ENCODE peak calls at places on chromosomes 7 and 10, in four cellular contexts. One of them, this sample, is unnamed.

GRCh38 chr10:69807696-69808095 is 6.0 kb downstream of the COL13A1 start:
- DNase-seq in RWPE1: peak
- DNase-seq in GM12865: no peak
- DNase-seq in activated T-helper 1 cell treated with anti-CD3 and anti-CD28 coated beads, Interleukin-12 subunit alpha, Interleukin-12 subunit beta, Interleukin-2, Interleukin-4 antibody, amounts not matched to agents 30 ng/mL and 10 ng/mL and 1 ng/mL, durations not matched to agents 14 hours and 24 hours and 36 hours: no peak
- DNase-seq in this sample: no peak

GRCh38 chr7:96388166-96388565 is 66.3 kb upstream of the SLC25A13 start:
- DNase-seq in RWPE1: peak
- DNase-seq in GM12865: no peak
- DNase-seq in activated T-helper 1 cell treated with anti-CD3 and anti-CD28 coated beads, Interleukin-12 subunit alpha, Interleukin-12 subunit beta, Interleukin-2, Interleukin-4 antibody, amounts not matched to agents 30 ng/mL and 10 ng/mL and 1 ng/mL, durations not matched to agents 14 hours and 24 hours and 36 hours: no peak
- DNase-seq in this sample: no peak

GRCh38 chr7:74627699-74628411 is 29.7 kb upstream of the GTF2I start:
- DNase-seq in RWPE1: no peak
- DNase-seq in GM12865: peak
- DNase-seq in activated T-helper 1 cell treated with anti-CD3 and anti-CD28 coated beads, Interleukin-12 subunit alpha, Interleukin-12 subunit beta, Interleukin-2, Interleukin-4 antibody, amounts not matched to agents 30 ng/mL and 10 ng/mL and 1 ng/mL, durations not matched to agents 14 hours and 24 hours and 36 hours: no peak
- DNase-seq in this sample: no peak

GRCh38 chr7:2525931-2526630 is 6.5 kb downstream of the LFNG start:
- DNase-seq in RWPE1: no peak
- DNase-seq in GM12865: no peak
- DNase-seq in activated T-helper 1 cell treated with anti-CD3 and anti-CD28 coated beads, Interleukin-12 subunit alpha, Interleukin-12 subunit beta, Interleukin-2, Interleukin-4 antibody, amounts not matched to agents 30 ng/mL and 10 ng/mL and 1 ng/mL, durations not matched to agents 14 hours and 24 hours and 36 hours: no peak
- DNase-seq in this sample: no peak

GRCh38 chr10:47453435-47454293 is 30.3 kb downstream of the ANXA8 start:
- DNase-seq in RWPE1: no peak
- DNase-seq in GM12865: no peak
- DNase-seq in activated T-helper 1 cell treated with anti-CD3 and anti-CD28 coated beads, Interleukin-12 subunit alpha, Interleukin-12 subunit beta, Interleukin-2, Interleukin-4 antibody, amounts not matched to agents 30 ng/mL and 10 ng/mL and 1 ng/mL, durations not matched to agents 14 hours and 24 hours and 36 hours: no peak
- DNase-seq in this sample: no peak

GRCh38 chr7:43071604-43072003 is 40.8 kb upstream of the HECW1 start:
- DNase-seq in RWPE1: no peak
- DNase-seq in GM12865: peak
- DNase-seq in activated T-helper 1 cell treated with anti-CD3 and anti-CD28 coated beads, Interleukin-12 subunit alpha, Interleukin-12 subunit beta, Interleukin-2, Interleukin-4 antibody, amounts not matched to agents 30 ng/mL and 10 ng/mL and 1 ng/mL, durations not matched to agents 14 hours and 24 hours and 36 hours: no peak
- DNase-seq in this sample: no peak

GRCh38 chr10:103295391-103296044 is 18.6 kb downstream of the INA start:
- DNase-seq in RWPE1: no peak
- DNase-seq in GM12865: no peak
- DNase-seq in activated T-helper 1 cell treated with anti-CD3 and anti-CD28 coated beads, Interleukin-12 subunit alpha, Interleukin-12 subunit beta, Interleukin-2, Interleukin-4 antibody, amounts not matched to agents 30 ng/mL and 10 ng/mL and 1 ng/mL, durations not matched to agents 14 hours and 24 hours and 36 hours: no peak
- DNase-seq in this sample: no peak

GRCh38 chr7:149071641-149072437 is 18.7 kb downstream of the ZNF786 start:
- DNase-seq in RWPE1: no peak
- DNase-seq in GM12865: peak
- DNase-seq in activated T-helper 1 cell treated with anti-CD3 and anti-CD28 coated beads, Interleukin-12 subunit alpha, Interleukin-12 subunit beta, Interleukin-2, Interleukin-4 antibody, amounts not matched to agents 30 ng/mL and 10 ng/mL and 1 ng/mL, durations not matched to agents 14 hours and 24 hours and 36 hours: peak
- DNase-seq in this sample: no peak

GRCh38 chr7:18036783-18037182 is 9.1 kb upstream of the PRPS1L1 start:
- DNase-seq in RWPE1: no peak
- DNase-seq in GM12865: no peak
- DNase-seq in activated T-helper 1 cell treated with anti-CD3 and anti-CD28 coated beads, Interleukin-12 subunit alpha, Interleukin-12 subunit beta, Interleukin-2, Interleukin-4 antibody, amounts not matched to agents 30 ng/mL and 10 ng/mL and 1 ng/mL, durations not matched to agents 14 hours and 24 hours and 36 hours: no peak
- DNase-seq in this sample: no peak

GRCh38 chr10:71259815-71260501 is 47.6 kb downstream of the UNC5B start:
- DNase-seq in RWPE1: peak
- DNase-seq in GM12865: no peak
- DNase-seq in activated T-helper 1 cell treated with anti-CD3 and anti-CD28 coated beads, Interleukin-12 subunit alpha, Interleukin-12 subunit beta, Interleukin-2, Interleukin-4 antibody, amounts not matched to agents 30 ng/mL and 10 ng/mL and 1 ng/mL, durations not matched to agents 14 hours and 24 hours and 36 hours: no peak
- DNase-seq in this sample: no peak

GRCh38 chr10:100962346-100963080 is 6.8 kb upstream of the SEMA4G start:
- DNase-seq in RWPE1: no peak
- DNase-seq in GM12865: no peak
- DNase-seq in activated T-helper 1 cell treated with anti-CD3 and anti-CD28 coated beads, Interleukin-12 subunit alpha, Interleukin-12 subunit beta, Interleukin-2, Interleukin-4 antibody, amounts not matched to agents 30 ng/mL and 10 ng/mL and 1 ng/mL, durations not matched to agents 14 hours and 24 hours and 36 hours: no peak
- DNase-seq in this sample: no peak

GRCh38 chr10:113284635-113285034 is 268.2 kb upstream of the HABP2 start:
- DNase-seq in RWPE1: no peak
- DNase-seq in GM12865: no peak
- DNase-seq in activated T-helper 1 cell treated with anti-CD3 and anti-CD28 coated beads, Interleukin-12 subunit alpha, Interleukin-12 subunit beta, Interleukin-2, Interleukin-4 antibody, amounts not matched to agents 30 ng/mL and 10 ng/mL and 1 ng/mL, durations not matched to agents 14 hours and 24 hours and 36 hours: no peak
- DNase-seq in this sample: no peak

GRCh38 chr7:64557601-64558322 is 5.1 kb downstream of the ZNF680 start:
- DNase-seq in RWPE1: no peak
- DNase-seq in GM12865: no peak
- DNase-seq in activated T-helper 1 cell treated with anti-CD3 and anti-CD28 coated beads, Interleukin-12 subunit alpha, Interleukin-12 subunit beta, Interleukin-2, Interleukin-4 antibody, amounts not matched to agents 30 ng/mL and 10 ng/mL and 1 ng/mL, durations not matched to agents 14 hours and 24 hours and 36 hours: no peak
- DNase-seq in this sample: no peak

GRCh38 chr7:41998041-41998440 is 239.0 kb downstream of the GLI3 start:
- DNase-seq in RWPE1: no peak
- DNase-seq in GM12865: no peak
- DNase-seq in activated T-helper 1 cell treated with anti-CD3 and anti-CD28 coated beads, Interleukin-12 subunit alpha, Interleukin-12 subunit beta, Interleukin-2, Interleukin-4 antibody, amounts not matched to agents 30 ng/mL and 10 ng/mL and 1 ng/mL, durations not matched to agents 14 hours and 24 hours and 36 hours: no peak
- DNase-seq in this sample: no peak

GRCh38 chr7:90594791-90595317 is 1.3 kb upstream of the CDK14 start:
- DNase-seq in RWPE1: peak
- DNase-seq in GM12865: no peak
- DNase-seq in activated T-helper 1 cell treated with anti-CD3 and anti-CD28 coated beads, Interleukin-12 subunit alpha, Interleukin-12 subunit beta, Interleukin-2, Interleukin-4 antibody, amounts not matched to agents 30 ng/mL and 10 ng/mL and 1 ng/mL, durations not matched to agents 14 hours and 24 hours and 36 hours: no peak
- DNase-seq in this sample: peak

GRCh38 chr10:98391578-98391991 is 23.4 kb downstream of the PYROXD2 start:
- DNase-seq in RWPE1: no peak
- DNase-seq in GM12865: peak
- DNase-seq in activated T-helper 1 cell treated with anti-CD3 and anti-CD28 coated beads, Interleukin-12 subunit alpha, Interleukin-12 subunit beta, Interleukin-2, Interleukin-4 antibody, amounts not matched to agents 30 ng/mL and 10 ng/mL and 1 ng/mL, durations not matched to agents 14 hours and 24 hours and 36 hours: no peak
- DNase-seq in this sample: no peak

GRCh38 chr7:67913604-67914003 is 917.0 kb downstream of the TYW1 start:
- DNase-seq in RWPE1: no peak
- DNase-seq in GM12865: no peak
- DNase-seq in activated T-helper 1 cell treated with anti-CD3 and anti-CD28 coated beads, Interleukin-12 subunit alpha, Interleukin-12 subunit beta, Interleukin-2, Interleukin-4 antibody, amounts not matched to agents 30 ng/mL and 10 ng/mL and 1 ng/mL, durations not matched to agents 14 hours and 24 hours and 36 hours: no peak
- DNase-seq in this sample: peak

GRCh38 chr7:123126691-123127090 is 73.1 kb downstream of the SLC13A1 start:
- DNase-seq in RWPE1: no peak
- DNase-seq in GM12865: no peak
- DNase-seq in activated T-helper 1 cell treated with anti-CD3 and anti-CD28 coated beads, Interleukin-12 subunit alpha, Interleukin-12 subunit beta, Interleukin-2, Interleukin-4 antibody, amounts not matched to agents 30 ng/mL and 10 ng/mL and 1 ng/mL, durations not matched to agents 14 hours and 24 hours and 36 hours: no peak
- DNase-seq in this sample: no peak

GRCh38 chr10:118948784-118949183 is 80.7 kb upstream of the NANOS1 start:
- DNase-seq in RWPE1: no peak
- DNase-seq in GM12865: no peak
- DNase-seq in activated T-helper 1 cell treated with anti-CD3 and anti-CD28 coated beads, Interleukin-12 subunit alpha, Interleukin-12 subunit beta, Interleukin-2, Interleukin-4 antibody, amounts not matched to agents 30 ng/mL and 10 ng/mL and 1 ng/mL, durations not matched to agents 14 hours and 24 hours and 36 hours: no peak
- DNase-seq in this sample: no peak

GRCh38 chr7:157271315-157271990 is 65.4 kb upstream of the DNAJB6 start:
- DNase-seq in RWPE1: no peak
- DNase-seq in GM12865: no peak
- DNase-seq in activated T-helper 1 cell treated with anti-CD3 and anti-CD28 coated beads, Interleukin-12 subunit alpha, Interleukin-12 subunit beta, Interleukin-2, Interleukin-4 antibody, amounts not matched to agents 30 ng/mL and 10 ng/mL and 1 ng/mL, durations not matched to agents 14 hours and 24 hours and 36 hours: no peak
- DNase-seq in this sample: no peak

GRCh38 chr10:11353229-11353896 is 258.1 kb downstream of the USP6NL start:
- DNase-seq in RWPE1: no peak
- DNase-seq in GM12865: no peak
- DNase-seq in activated T-helper 1 cell treated with anti-CD3 and anti-CD28 coated beads, Interleukin-12 subunit alpha, Interleukin-12 subunit beta, Interleukin-2, Interleukin-4 antibody, amounts not matched to agents 30 ng/mL and 10 ng/mL and 1 ng/mL, durations not matched to agents 14 hours and 24 hours and 36 hours: no peak
- DNase-seq in this sample: no peak

GRCh38 chr10:77160679-77161078 is 476.9 kb downstream of the KCNMA1 start:
- DNase-seq in RWPE1: peak
- DNase-seq in GM12865: no peak
- DNase-seq in activated T-helper 1 cell treated with anti-CD3 and anti-CD28 coated beads, Interleukin-12 subunit alpha, Interleukin-12 subunit beta, Interleukin-2, Interleukin-4 antibody, amounts not matched to agents 30 ng/mL and 10 ng/mL and 1 ng/mL, durations not matched to agents 14 hours and 24 hours and 36 hours: no peak
- DNase-seq in this sample: peak

GRCh38 chr10:99248824-99249223 is 13.2 kb upstream of the HPSE2 start:
- DNase-seq in RWPE1: no peak
- DNase-seq in GM12865: no peak
- DNase-seq in activated T-helper 1 cell treated with anti-CD3 and anti-CD28 coated beads, Interleukin-12 subunit alpha, Interleukin-12 subunit beta, Interleukin-2, Interleukin-4 antibody, amounts not matched to agents 30 ng/mL and 10 ng/mL and 1 ng/mL, durations not matched to agents 14 hours and 24 hours and 36 hours: no peak
- DNase-seq in this sample: no peak

This sample was measured in H54.